ENCODE peak calls at places on chromosomes 6 and 20, in ten cellular contexts. B is AG10803; R is central memory CD4-positive, alpha-beta T cell; S is GM04503; Y is heart right ventricle; T is stimulated activated CD4-positive, alpha-beta T cell treated with anti-CD3 and anti-CD28 coated beads, Interleukin-2, amount 100 ng/mL, for 4 hours; W is HL-60; C is AG04450; E is GM23248; K is HS-5. H is an unnamed sample.

GRCh38 chr6:3278691-3279090 is 19.9 kb downstream of the PSMG4 start:
- DNase-seq in T (no peak), R (no peak), C (no peak), E (no peak), W (no peak), S (no peak), K (no peak), B (no peak), Y (no peak), H (no peak)

GRCh38 chr20:43058077-43058476 is 131.6 kb downstream of the PTPRT start:
- DNase-seq in E (no peak), B (no peak), W (no peak), R (no peak), Y (no peak), T (no peak), C (no peak), S (no peak), K (no peak), H (no peak)

GRCh38 chr6:112054520-112055160 is 736 bp downstream of the CCN6 start:
- DNase-seq in C (no peak), S (no peak), Y (no peak), R (no peak), E (peak; percentile 12), K (no peak), W (no peak), B (no peak), T (no peak), H (no peak)

GRCh38 chr6:146785001-146785585 is 186.3 kb downstream of the ADGB start:
- DNase-seq in E (peak; percentile 56), R (peak; percentile 30), S (no peak), Y (no peak), K (no peak), C (peak; percentile 6), B (peak; percentile 21), W (no peak), T (peak; percentile 9), H (no peak)

GRCh38 chr20:8515810-8516435 is 383.9 kb downstream of the PLCB1 start:
- DNase-seq in C (no peak), W (no peak), S (no peak), R (no peak), Y (no peak), B (no peak), K (no peak), E (no peak), T (no peak), H (no peak)

GRCh38 chr20:25217161-25218108 is 21.9 kb downstream of the ENTPD6 start:
- DNase-seq in C (no peak), T (no peak), B (no peak), S (no peak), E (no peak), K (no peak), Y (no peak), R (no peak), W (no peak), H (no peak)

GRCh38 chr6:143125896-143126573 is 65.3 kb downstream of the AIG1 start:
- DNase-seq in S (peak; percentile 56), R (no peak), C (no peak), B (peak; percentile 88), K (no peak), E (no peak), W (no peak), Y (no peak), T (no peak), H (no peak)

GRCh38 chr6:7633361-7633760 is 43.4 kb downstream of the SNRNP48 start:
- DNase-seq in K (no peak), E (no peak), S (no peak), C (no peak), W (no peak), R (no peak), B (no peak), T (no peak), Y (no peak), H (no peak)

GRCh38 chr6:155186052-155186658 is 77.7 kb upstream of the CLDN20 start:
- DNase-seq in K (no peak), S (no peak), E (peak; percentile 49), T (peak; percentile 56), C (no peak), Y (no peak), B (no peak), W (no peak), R (no peak), H (no peak)

GRCh38 chr6:143680157-143680556 is 2.4 kb downstream of the PHACTR2 start:
- DNase-seq in R (no peak), Y (no peak), C (no peak), E (peak; percentile 50), B (no peak), W (no peak), K (no peak), T (no peak), S (no peak), H (no peak)

GRCh38 chr6:45419574-45420082 is 41.9 kb upstream of the SUPT3H start:
- DNase-seq in E (no peak), R (peak; percentile 44), T (peak; percentile 39), S (no peak), C (no peak), Y (peak; percentile 40), K (no peak), B (peak; percentile 50), W (no peak), H (peak; percentile 65)

GRCh38 chr6:143772110-143772509 is 71.0 kb upstream of the LTV1 start:
- DNase-seq in C (no peak), S (no peak), E (peak; percentile 54), R (no peak), Y (no peak), K (no peak), B (peak; percentile 44), T (no peak), W (no peak), H (no peak)

GRCh38 chr6:135267085-135267484 is 86.0 kb downstream of the MYB start:
- DNase-seq in K (no peak), B (no peak), R (no peak), T (no peak), E (no peak), S (no peak), Y (no peak), C (no peak), W (no peak), H (no peak)

GRCh38 chr6:24743265-24743943 is 24.4 kb upstream of the C6orf62 start:
- DNase-seq in B (peak; percentile 95), T (no peak), Y (no peak), E (peak; percentile 98), W (peak; percentile 79), S (peak; percentile 90), C (peak; percentile 90), R (no peak), K (peak; percentile 93), H (no peak)

GRCh38 chr20:43320536-43320935 is 130.8 kb upstream of the PTPRT start:
- DNase-seq in W (no peak), C (no peak), B (no peak), E (peak; percentile 7), S (no peak), K (no peak), T (no peak), R (no peak), Y (no peak), H (no peak)

GRCh38 chr6:141989706-141989959 is 143.1 kb upstream of the GJE1 start:
- DNase-seq in R (no peak), E (no peak), B (no peak), S (no peak), Y (no peak), W (no peak), T (no peak), K (no peak), C (no peak), H (no peak)

GRCh38 chr6:169930799-169931198 is 179.4 kb downstream of the ERMARD start:
- DNase-seq in E (no peak), W (no peak), C (no peak), T (no peak), R (no peak), K (no peak), S (no peak), B (no peak), Y (no peak), H (no peak)

GRCh38 chr6:88586371-88587157 is 376.9 kb downstream of the RNGTT start:
- DNase-seq in B (peak; percentile 50), C (no peak), Y (no peak), E (peak; percentile 50), R (no peak), S (no peak), W (no peak), K (no peak), T (no peak), H (no peak)

GRCh38 chr20:64113796-64114355 is 6.5 kb upstream of the NPBWR2 start:
- DNase-seq in E (no peak), T (no peak), C (no peak), W (no peak), Y (no peak), K (no peak), S (no peak), B (no peak), R (no peak), H (peak; percentile 20)

GRCh38 chr6:97703661-97704060 is 420.6 kb upstream of the MMS22L start:
- DNase-seq in K (no peak), R (no peak), T (no peak), C (no peak), Y (no peak), E (no peak), S (no peak), W (no peak), B (no peak), H (no peak)